ENCODE peak calls at places on chromosomes 5 and 9, in nine cellular contexts. G, Z, Q, Y, P, A, B, V and D are unnamed samples.

GRCh38 chr5:90293931-90294330 is 115.6 kb downstream of the CETN3 start:
- DNase-seq in Z (no peak), P (no peak), B (no peak), G (no peak), Q (no peak), Y (no peak), A (peak), V (no peak), D (no peak)

GRCh38 chr9:121538221-121538620 is 38.6 kb upstream of the GGTA1 start:
- DNase-seq in Z (no peak), V (no peak), G (no peak), Q (no peak), P (peak), B (no peak), A (no peak), Y (no peak), D (no peak)

GRCh38 chr9:130423272-130423671 is 21.5 kb upstream of the ASS1 start:
- DNase-seq in V (no peak), P (peak), Y (no peak), Q (no peak), A (no peak), B (no peak), G (no peak), Z (no peak), D (no peak)

GRCh38 chr5:180327166-180327565 is 26.0 kb downstream of the GFPT2 start:
- DNase-seq in Y (no peak), V (no peak), G (no peak), Z (no peak), Q (no peak), B (no peak), A (no peak), P (no peak), D (no peak)

GRCh38 chr5:120942551-120942950 is 478.5 kb downstream of the PRR16 start:
- DNase-seq in Y (no peak), G (no peak), A (no peak), V (no peak), B (no peak), P (no peak), Z (no peak), Q (no peak), D (no peak)

GRCh38 chr5:154820383-154820782 is 30.0 kb downstream of the FAXDC2 start:
- DNase-seq in Z (no peak), A (no peak), G (no peak), Q (no peak), P (no peak), V (no peak), Y (no peak), B (no peak), D (no peak)

GRCh38 chr9:22170990-22171663 is 162.0 kb upstream of the CDKN2B start:
- DNase-seq in Z (no peak), A (no peak), P (no peak), G (no peak), Y (no peak), V (no peak), B (no peak), Q (no peak), D (no peak)

GRCh38 chr9:37943329-37944265 is 39.7 kb upstream of the SLC25A51 start:
- DNase-seq in G (no peak), Y (no peak), Q (no peak), A (peak), B (no peak), V (no peak), P (peak), Z (peak), D (peak)

GRCh38 chr5:114928644-114929462 is 240.9 kb downstream of the TRIM36 start:
- DNase-seq in G (no peak), P (no peak), Y (no peak), V (no peak), A (no peak), Z (no peak), B (no peak), Q (no peak), D (no peak)

GRCh38 chr9:5551771-5552170 is 41.4 kb downstream of the PDCD1LG2 start:
- DNase-seq in A (no peak), G (no peak), V (no peak), P (no peak), B (no peak), Q (no peak), Z (no peak), Y (no peak), D (no peak)

GRCh38 chr5:57549546-57549945 is 66.9 kb upstream of the ACTBL2 start:
- DNase-seq in A (no peak), Y (no peak), B (no peak), P (no peak), Q (no peak), V (no peak), Z (no peak), G (no peak), D (no peak)

GRCh38 chr5:163509288-163510040 is 4.0 kb downstream of the MAT2B start:
- DNase-seq in A (no peak), B (no peak), G (no peak), Y (no peak), P (peak), Q (peak), Z (peak), V (no peak), D (peak)

GRCh38 chr5:17732351-17732923 is 98.2 kb downstream of the TAF11L14 start:
- DNase-seq in V (no peak), Z (no peak), B (no peak), A (no peak), Y (no peak), Q (no peak), G (no peak), P (no peak), D (no peak)

GRCh38 chr9:129570450-129571297 is 50.2 kb downstream of the C9orf50 start:
- DNase-seq in G (no peak), Z (peak), V (no peak), P (peak), B (peak), Q (no peak), Y (no peak), A (peak), D (peak)

GRCh38 chr9:7901676-7902075 is 102.1 kb upstream of the DMAC1 start:
- DNase-seq in Z (no peak), G (no peak), B (no peak), Y (no peak), Q (no peak), P (no peak), A (no peak), V (no peak), D (no peak)

GRCh38 chr9:133788819-133789733 is 50.9 kb upstream of the SARDH start:
- DNase-seq in G (no peak), B (peak), Q (no peak), Z (no peak), V (peak), A (no peak), P (peak), Y (no peak), D (peak)

GRCh38 chr5:156411-157072 is 34.8 kb upstream of the LRRC14B start:
- DNase-seq in Q (no peak), Z (no peak), A (peak), V (no peak), Y (no peak), G (no peak), B (no peak), P (no peak), D (no peak)

GRCh38 chr5:172007795-172008465 is 1.5 kb upstream of the FBXW11 start:
- DNase-seq in Z (no peak), Q (no peak), Y (no peak), G (no peak), A (peak), B (no peak), P (no peak), V (no peak), D (no peak)

GRCh38 chr9:128818839-128819715 is 777 bp downstream of the ENDOG start:
- DNase-seq in Q (peak), P (peak), A (peak), V (peak), Z (no peak), G (no peak), Y (peak), B (peak), D (peak)

GRCh38 chr5:35789732-35790461 is 66.8 kb upstream of the IL7R start:
- DNase-seq in A (peak), Q (no peak), V (no peak), P (no peak), Z (no peak), Y (no peak), B (no peak), G (no peak), D (no peak)

GRCh38 chr5:170353946-170354345 is 35.2 kb downstream of the KCNMB1 start:
- DNase-seq in B (no peak), Y (no peak), P (no peak), Z (no peak), Q (no peak), G (no peak), A (no peak), V (no peak), D (no peak)

GRCh38 chr5:112866739-112867138 is 5.7 kb downstream of the SRP19 start:
- DNase-seq in Z (no peak), V (no peak), P (no peak), Q (no peak), Y (no peak), B (no peak), A (no peak), G (no peak), D (no peak)

GRCh38 chr9:2567922-2568321 is 53.7 kb upstream of the VLDLR start:
- DNase-seq in Y (no peak), B (no peak), G (no peak), A (no peak), V (no peak), P (no peak), Z (no peak), Q (no peak), D (no peak)

GRCh38 chr5:35198681-35199080 is 31.6 kb downstream of the PRLR start:
- DNase-seq in Q (no peak), A (no peak), G (no peak), P (no peak), V (peak), B (no peak), Y (no peak), Z (no peak), D (no peak)

GRCh38 chr9:134210908-134211810 is 46.8 kb upstream of the RNU6ATAC start:
- DNase-seq in V (no peak), B (peak), Q (no peak), G (no peak), P (peak), A (no peak), Y (no peak), Z (no peak), D (peak)

GRCh38 chr9:110148384-110148783 is 59.6 kb downstream of the C9orf152 start:
- DNase-seq in G (no peak), Y (peak), Z (no peak), P (no peak), Q (peak), B (no peak), A (no peak), V (no peak), D (no peak)

GRCh38 chr5:109619024-109619460 is 70.7 kb upstream of the MAN2A1 start:
- DNase-seq in Q (no peak), Z (no peak), B (no peak), G (no peak), Y (no peak), V (no peak), A (no peak), P (no peak), D (no peak)

GRCh38 chr5:97002983-97003382 is 67.1 kb downstream of the LNPEP start:
- DNase-seq in A (no peak), G (no peak), Q (no peak), V (no peak), Y (no peak), B (no peak), P (no peak), Z (no peak), D (no peak)

GRCh38 chr9:114505187-114506081 is at the start of gene WHRN:
- DNase-seq in G (peak), V (peak), A (peak), Z (peak), P (peak), B (peak), Y (peak), Q (peak), D (peak)

GRCh38 chr9:113296796-113297558 is 6.2 kb downstream of the RNF183 start:
- DNase-seq in Y (no peak), P (no peak), B (no peak), Z (no peak), V (no peak), G (no peak), A (no peak), Q (no peak), D (no peak)

GRCh38 chr5:108420182-108420581 is 38.3 kb upstream of the FBXL17 start:
- DNase-seq in P (no peak), Y (no peak), Z (no peak), A (no peak), G (no peak), B (no peak), V (no peak), Q (no peak), D (no peak)

GRCh38 chr9:129560849-129561248 is 60.1 kb downstream of the C9orf50 start:
- DNase-seq in A (no peak), Z (no peak), G (no peak), Y (no peak), V (no peak), Q (no peak), B (no peak), P (no peak), D (no peak)

GRCh38 chr9:86135374-86135773 is 36.0 kb upstream of the GOLM1 start:
- DNase-seq in Y (no peak), Z (no peak), B (no peak), V (no peak), P (no peak), Q (no peak), A (no peak), G (no peak), D (no peak)

GRCh38 chr9:78676623-78677022 is 379.7 kb downstream of the PSAT1 start:
- DNase-seq in P (no peak), Q (no peak), Z (no peak), B (no peak), G (no peak), V (no peak), Y (no peak), A (peak), D (no peak)